ENCODE peak calls at places on chromosomes 1 and 21, in seven cellular contexts. L, X, G, F, R, A and B are unnamed samples.

GRCh38 chr1:205077158-205077933 is 6.9 kb downstream of the TMEM81 start:
- DNase-seq in F (no peak), G (no peak), L (peak), R (no peak), X (no peak), A (no peak), B (no peak)

GRCh38 chr1:11802616-11802972 is 3.2 kb downstream of the MTHFR start:
- DNase-seq in G (no peak), F (no peak), L (no peak), A (no peak), R (peak), X (peak), B (no peak)

GRCh38 chr1:197614916-197615692 is 160.2 kb downstream of the DENND1B start:
- DNase-seq in A (no peak), X (no peak), G (peak), L (peak), R (peak), F (no peak), B (peak)

GRCh38 chr1:52032785-52033131 is 852 bp downstream of the KTI12 start:
- DNase-seq in F (no peak), R (peak), X (peak), L (peak), A (no peak), G (peak), B (no peak)

GRCh38 chr21:21712761-21713558 is 714.8 kb downstream of the NCAM2 start:
- DNase-seq in F (no peak), L (peak), X (no peak), R (no peak), G (no peak), A (no peak), B (no peak)

GRCh38 chr21:40015818-40016217 is 148.6 kb downstream of the PCP4 start:
- DNase-seq in X (no peak), A (no peak), F (no peak), R (no peak), L (no peak), G (no peak), B (no peak)

GRCh38 chr1:203534526-203534925 is 40.6 kb downstream of the OPTC start:
- DNase-seq in L (peak), G (no peak), X (no peak), A (no peak), R (peak), F (no peak), B (no peak)

GRCh38 chr1:104991702-104992101 is 1242.0 kb downstream of the AMY1C start:
- DNase-seq in A (no peak), R (no peak), G (no peak), F (no peak), L (no peak), X (no peak), B (no peak)

GRCh38 chr1:209985002-209985401 is 47.0 kb downstream of the SYT14 start:
- DNase-seq in F (no peak), G (no peak), A (no peak), X (no peak), L (no peak), R (no peak), B (no peak)

GRCh38 chr1:11358991-11359390 is 86.0 kb downstream of the UBIAD1 start:
- DNase-seq in X (no peak), A (no peak), R (no peak), G (no peak), F (no peak), L (no peak), B (no peak)

GRCh38 chr1:155940531-155940992 is 876 bp upstream of the RXFP4 start:
- DNase-seq in G (peak), R (peak), L (peak), A (no peak), X (no peak), F (no peak), B (peak)

GRCh38 chr1:43252225-43252624 is 17.6 kb upstream of the TMEM125 start:
- DNase-seq in A (no peak), G (no peak), F (no peak), L (no peak), R (no peak), X (no peak), B (no peak)

GRCh38 chr1:22275626-22276395 is 132.9 kb upstream of the WNT4 start:
- DNase-seq in A (no peak), R (peak), L (peak), G (peak), X (peak), F (peak), B (peak)

GRCh38 chr1:203351037-203351625 is at the start of gene FMOD:
- DNase-seq in R (peak), X (peak), A (no peak), L (peak), G (peak), F (no peak), B (no peak)

GRCh38 chr1:32709075-32709474 is 6.5 kb upstream of the SYNC start:
- DNase-seq in X (no peak), F (no peak), G (no peak), R (no peak), L (no peak), A (no peak), B (no peak)

GRCh38 chr1:1059494-1060280 is 14.4 kb downstream of the RNF223 start:
- DNase-seq in A (peak), R (peak), G (peak), X (peak), F (peak), L (peak), B (peak)

GRCh38 chr1:86119214-86119764 is 37.3 kb downstream of the COL24A1 start:
- DNase-seq in X (no peak), L (no peak), R (no peak), G (no peak), A (no peak), F (no peak), B (no peak)

GRCh38 chr1:239952348-239953307 is 139.1 kb upstream of the FMN2 start:
- DNase-seq in R (no peak), G (peak), X (no peak), L (no peak), A (no peak), F (no peak), B (no peak)

GRCh38 chr21:17368748-17369363 is 144.0 kb upstream of the CXADR start:
- DNase-seq in X (no peak), R (no peak), G (no peak), A (no peak), F (no peak), L (no peak), B (no peak)

GRCh38 chr1:34178072-34178471 is 1.4 kb downstream of the C1orf94 start:
- DNase-seq in G (no peak), F (no peak), X (no peak), L (no peak), R (no peak), A (no peak), B (no peak)

GRCh38 chr1:1425753-1426495 is 4.8 kb upstream of the ANKRD65 start:
- DNase-seq in X (no peak), A (no peak), R (peak), L (no peak), G (no peak), F (no peak), B (no peak)

GRCh38 chr1:226195144-226195543 is 8.6 kb upstream of the ACBD3 start:
- DNase-seq in R (no peak), G (no peak), L (no peak), X (no peak), F (no peak), A (no peak), B (no peak)

GRCh38 chr1:11046270-11046566 is 821 bp downstream of the MASP2 start:
- DNase-seq in R (no peak), X (no peak), L (no peak), G (no peak), A (no peak), F (no peak), B (no peak)

GRCh38 chr1:185069202-185069601 is 23.8 kb downstream of the RNF2 start:
- DNase-seq in X (no peak), G (no peak), R (no peak), F (no peak), A (no peak), L (no peak), B (no peak)

GRCh38 chr1:99496067-99496466 is 149.8 kb upstream of the PALMD start:
- DNase-seq in F (no peak), R (no peak), A (no peak), X (no peak), G (no peak), L (peak), B (no peak)

GRCh38 chr1:208919371-208919770 is 664.1 kb upstream of the CAMK1G start:
- DNase-seq in R (no peak), A (no peak), L (peak), G (no peak), X (no peak), F (no peak), B (no peak)

GRCh38 chr21:36188081-36188681 is 31.6 kb downstream of the DOP1B start:
- DNase-seq in X (peak), F (no peak), A (no peak), L (no peak), R (peak), G (peak), B (no peak)

GRCh38 chr1:113101588-113101987 is 28.6 kb downstream of the LRIG2 start:
- DNase-seq in L (no peak), R (no peak), X (no peak), A (no peak), F (no peak), G (no peak), B (no peak)

GRCh38 chr1:84406209-84406917 is 8.1 kb downstream of the DNASE2B start:
- DNase-seq in F (no peak), L (peak), G (no peak), A (no peak), R (no peak), X (no peak), B (no peak)

GRCh38 chr1:236536540-236536939 is 12.8 kb downstream of the LGALS8 start:
- DNase-seq in L (no peak), R (no peak), A (no peak), G (no peak), F (no peak), X (no peak), B (no peak)

GRCh38 chr1:222167111-222167510 is 380.8 kb downstream of the HHIPL2 start:
- DNase-seq in G (peak), A (no peak), X (no peak), L (peak), F (no peak), R (peak), B (peak)

GRCh38 chr1:43597028-43597427 is 52.9 kb upstream of the KDM4A start:
- DNase-seq in L (no peak), F (no peak), G (no peak), R (no peak), A (no peak), X (no peak), B (no peak)

GRCh38 chr1:6508876-6509602 is 17.6 kb upstream of the PLEKHG5 start:
- DNase-seq in F (no peak), R (no peak), G (no peak), A (no peak), X (no peak), L (no peak), B (no peak)

GRCh38 chr1:61268546-61269243 is 186.3 kb downstream of the NFIA start:
- DNase-seq in L (no peak), X (no peak), A (no peak), G (no peak), F (no peak), R (no peak), B (no peak)

GRCh38 chr1:48228156-48228555 is 5.6 kb downstream of the SLC5A9 start:
- DNase-seq in R (no peak), G (peak), L (no peak), A (no peak), F (no peak), X (no peak), B (no peak)